ENCODE peak calls at places on chromosome 13, in seven cellular contexts. One of them, this sample, is unnamed.

GRCh38 chr13:97648171-97648880 is 214.4 kb downstream of the RAP2A start:
- DNase-seq in thoracic aorta: no peak
- DNase-seq in endothelial cell of umbilical vein: peak; percentile 88
- DNase-seq in heart right ventricle: no peak
- DNase-seq in breast epithelium: no peak
- DNase-seq in hepatocyte: no peak
- DNase-seq in left lung: no peak
- DNase-seq in this sample: no peak

GRCh38 chr13:102422690-102423089 is 20.8 kb upstream of the FGF14 start:
- DNase-seq in thoracic aorta: no peak
- DNase-seq in endothelial cell of umbilical vein: no peak
- DNase-seq in heart right ventricle: no peak
- DNase-seq in breast epithelium: no peak
- DNase-seq in hepatocyte: no peak
- DNase-seq in left lung: no peak
- DNase-seq in this sample: no peak

GRCh38 chr13:45325806-45326205 is 15.2 kb downstream of the TPT1 start:
- DNase-seq in thoracic aorta: peak; percentile 45
- DNase-seq in endothelial cell of umbilical vein: peak; percentile 86
- DNase-seq in heart right ventricle: peak; percentile 84
- DNase-seq in breast epithelium: no peak
- DNase-seq in hepatocyte: peak; percentile 50
- DNase-seq in left lung: no peak
- DNase-seq in this sample: no peak

GRCh38 chr13:41802033-41802683 is 158.8 kb downstream of the VWA8 start:
- DNase-seq in thoracic aorta: no peak
- DNase-seq in endothelial cell of umbilical vein: no peak
- DNase-seq in heart right ventricle: no peak
- DNase-seq in breast epithelium: no peak
- DNase-seq in hepatocyte: no peak
- DNase-seq in left lung: no peak
- DNase-seq in this sample: no peak

GRCh38 chr13:112648101-112648500 is 41.7 kb upstream of the ATP11A start:
- DNase-seq in thoracic aorta: no peak
- DNase-seq in endothelial cell of umbilical vein: no peak
- DNase-seq in heart right ventricle: no peak
- DNase-seq in breast epithelium: no peak
- DNase-seq in hepatocyte: no peak
- DNase-seq in left lung: no peak
- DNase-seq in this sample: peak; percentile 38

GRCh38 chr13:38566526-38566925 is 120.4 kb upstream of the FREM2 start:
- DNase-seq in thoracic aorta: no peak
- DNase-seq in endothelial cell of umbilical vein: no peak
- DNase-seq in heart right ventricle: no peak
- DNase-seq in breast epithelium: no peak
- DNase-seq in hepatocyte: peak; percentile 39
- DNase-seq in left lung: no peak
- DNase-seq in this sample: no peak

GRCh38 chr13:99439850-99440604 is 61.2 kb upstream of the TM9SF2 start:
- DNase-seq in thoracic aorta: no peak
- DNase-seq in endothelial cell of umbilical vein: no peak
- DNase-seq in heart right ventricle: no peak
- DNase-seq in breast epithelium: no peak
- DNase-seq in hepatocyte: no peak
- DNase-seq in left lung: no peak
- DNase-seq in this sample: no peak

GRCh38 chr13:89465366-89465765 is 1794.2 kb downstream of the SLITRK5 start:
- DNase-seq in thoracic aorta: no peak
- DNase-seq in endothelial cell of umbilical vein: no peak
- DNase-seq in heart right ventricle: no peak
- DNase-seq in breast epithelium: no peak
- DNase-seq in hepatocyte: no peak
- DNase-seq in left lung: no peak
- DNase-seq in this sample: no peak

GRCh38 chr13:107170270-107170931 is 602.5 kb upstream of the ARGLU1 start:
- DNase-seq in thoracic aorta: no peak
- DNase-seq in endothelial cell of umbilical vein: no peak
- DNase-seq in heart right ventricle: no peak
- DNase-seq in breast epithelium: no peak
- DNase-seq in hepatocyte: no peak
- DNase-seq in left lung: no peak
- DNase-seq in this sample: no peak

GRCh38 chr13:33520480-33520839 is 234.9 kb upstream of the STARD13 start:
- DNase-seq in thoracic aorta: no peak
- DNase-seq in endothelial cell of umbilical vein: no peak
- DNase-seq in heart right ventricle: no peak
- DNase-seq in breast epithelium: no peak
- DNase-seq in hepatocyte: no peak
- DNase-seq in left lung: no peak
- DNase-seq in this sample: no peak

GRCh38 chr13:103531278-103531677 is 465.1 kb upstream of the SLC10A2 start:
- DNase-seq in thoracic aorta: no peak
- DNase-seq in endothelial cell of umbilical vein: no peak
- DNase-seq in heart right ventricle: no peak
- DNase-seq in breast epithelium: no peak
- DNase-seq in hepatocyte: peak; percentile 20
- DNase-seq in left lung: no peak
- DNase-seq in this sample: no peak

GRCh38 chr13:97715763-97716162 is 237.7 kb upstream of the IPO5 start:
- DNase-seq in thoracic aorta: no peak
- DNase-seq in endothelial cell of umbilical vein: no peak
- DNase-seq in heart right ventricle: no peak
- DNase-seq in breast epithelium: no peak
- DNase-seq in hepatocyte: no peak
- DNase-seq in left lung: no peak
- DNase-seq in this sample: no peak

GRCh38 chr13:51235756-51236564 is 13.8 kb downstream of the FAM124A start:
- DNase-seq in thoracic aorta: no peak
- DNase-seq in endothelial cell of umbilical vein: peak; percentile 44
- DNase-seq in heart right ventricle: no peak
- DNase-seq in breast epithelium: no peak
- DNase-seq in hepatocyte: no peak
- DNase-seq in left lung: no peak
- DNase-seq in this sample: no peak

GRCh38 chr13:53028637-53029121 is at the start of gene OLFM4:
- DNase-seq in thoracic aorta: no peak
- DNase-seq in endothelial cell of umbilical vein: no peak
- DNase-seq in heart right ventricle: no peak
- DNase-seq in breast epithelium: no peak
- DNase-seq in hepatocyte: peak; percentile 49
- DNase-seq in left lung: no peak
- DNase-seq in this sample: no peak

GRCh38 chr13:94362411-94362909 is 117.0 kb downstream of the DCT start:
- DNase-seq in thoracic aorta: peak; percentile 33
- DNase-seq in endothelial cell of umbilical vein: peak; percentile 84
- DNase-seq in heart right ventricle: peak; percentile 67
- DNase-seq in breast epithelium: peak; percentile 28
- DNase-seq in hepatocyte: peak; percentile 92
- DNase-seq in left lung: no peak
- DNase-seq in this sample: no peak

GRCh38 chr13:45361596-45362206 is 20.7 kb upstream of the TPT1 start:
- DNase-seq in thoracic aorta: no peak
- DNase-seq in endothelial cell of umbilical vein: no peak
- DNase-seq in heart right ventricle: no peak
- DNase-seq in breast epithelium: no peak
- DNase-seq in hepatocyte: no peak
- DNase-seq in left lung: no peak
- DNase-seq in this sample: peak; percentile 19

GRCh38 chr13:42276683-42277082 is 4.7 kb downstream of the AKAP11 start:
- DNase-seq in thoracic aorta: no peak
- DNase-seq in endothelial cell of umbilical vein: no peak
- DNase-seq in heart right ventricle: no peak
- DNase-seq in breast epithelium: no peak
- DNase-seq in hepatocyte: peak; percentile 12
- DNase-seq in left lung: no peak
- DNase-seq in this sample: no peak

GRCh38 chr13:95540848-95541247 is 11.7 kb upstream of the CLDN10 start:
- DNase-seq in thoracic aorta: no peak
- DNase-seq in endothelial cell of umbilical vein: peak; percentile 67
- DNase-seq in heart right ventricle: peak; percentile 48
- DNase-seq in breast epithelium: no peak
- DNase-seq in hepatocyte: no peak
- DNase-seq in left lung: peak; percentile 36
- DNase-seq in this sample: no peak

GRCh38 chr13:42035905-42036521 is 12.4 kb upstream of the DGKH start:
- DNase-seq in thoracic aorta: no peak
- DNase-seq in endothelial cell of umbilical vein: no peak
- DNase-seq in heart right ventricle: no peak
- DNase-seq in breast epithelium: no peak
- DNase-seq in hepatocyte: no peak
- DNase-seq in left lung: no peak
- DNase-seq in this sample: no peak

GRCh38 chr13:67330149-67330548 is 100.0 kb upstream of the PCDH9 start:
- DNase-seq in thoracic aorta: no peak
- DNase-seq in endothelial cell of umbilical vein: no peak
- DNase-seq in heart right ventricle: no peak
- DNase-seq in breast epithelium: no peak
- DNase-seq in hepatocyte: no peak
- DNase-seq in left lung: no peak
- DNase-seq in this sample: no peak
- TF ChIP-seq CTCF in thoracic aorta: no peak
- TF ChIP-seq CTCF in endothelial cell of umbilical vein: no peak
- TF ChIP-seq CTCF in heart right ventricle: no peak
- TF ChIP-seq CTCF in breast epithelium: no peak
- TF ChIP-seq CTCF in hepatocyte: no peak
- TF ChIP-seq CTCF in left lung: no peak
- TF ChIP-seq CTCF in this sample: no peak

DNA sequence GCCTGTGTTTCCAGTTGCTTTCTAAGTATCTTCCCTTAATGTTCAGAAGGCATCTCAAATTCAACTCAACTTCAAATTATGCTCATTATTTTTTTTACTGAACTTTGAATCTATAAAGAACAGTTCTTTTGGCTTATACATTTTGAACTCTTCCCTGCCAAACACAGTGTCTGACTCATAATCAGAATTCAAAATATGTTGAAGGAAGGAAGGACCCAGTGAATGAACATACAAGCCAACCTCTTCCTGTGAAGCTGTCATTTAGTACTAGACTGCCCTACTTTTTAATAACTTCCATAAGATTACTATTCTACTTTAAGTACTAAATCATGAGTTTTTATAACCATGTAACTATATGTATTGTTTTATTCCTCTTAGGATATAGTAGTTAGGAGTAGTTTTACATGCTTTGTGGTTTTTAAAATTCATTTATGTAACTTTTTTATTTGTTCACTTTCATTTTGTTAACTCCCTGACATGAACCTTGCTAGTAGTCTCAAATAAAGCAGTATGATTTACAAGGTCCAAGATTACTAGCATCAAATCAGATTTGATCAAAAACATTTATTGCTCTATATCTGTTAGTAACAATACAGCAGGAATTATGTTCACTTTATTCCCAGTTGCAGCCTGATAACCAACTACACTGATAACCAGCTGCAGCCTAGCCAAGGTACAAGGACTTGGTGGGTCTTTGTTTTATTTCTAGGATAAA is 6.4 kb downstream of the NUDT15 start:
- DNase-seq in thoracic aorta: no peak
- DNase-seq in endothelial cell of umbilical vein: peak; percentile 67
- DNase-seq in heart right ventricle: no peak
- DNase-seq in breast epithelium: no peak
- DNase-seq in hepatocyte: no peak
- DNase-seq in left lung: no peak
- DNase-seq in this sample: no peak
- H3K27ac ChIP-seq in thoracic aorta: peak overlapping the region; percentile 34
- H3K27ac ChIP-seq in endothelial cell of umbilical vein: peak overlapping the region; percentile 21
- H3K27ac ChIP-seq in heart right ventricle: no peak overlapping the region
- H3K27ac ChIP-seq in breast epithelium: no peak overlapping the region
- H3K27ac ChIP-seq in hepatocyte: no peak overlapping the region
- H3K27ac ChIP-seq in left lung: no peak overlapping the region
- H3K27ac ChIP-seq in this sample: no peak overlapping the region

DNA sequence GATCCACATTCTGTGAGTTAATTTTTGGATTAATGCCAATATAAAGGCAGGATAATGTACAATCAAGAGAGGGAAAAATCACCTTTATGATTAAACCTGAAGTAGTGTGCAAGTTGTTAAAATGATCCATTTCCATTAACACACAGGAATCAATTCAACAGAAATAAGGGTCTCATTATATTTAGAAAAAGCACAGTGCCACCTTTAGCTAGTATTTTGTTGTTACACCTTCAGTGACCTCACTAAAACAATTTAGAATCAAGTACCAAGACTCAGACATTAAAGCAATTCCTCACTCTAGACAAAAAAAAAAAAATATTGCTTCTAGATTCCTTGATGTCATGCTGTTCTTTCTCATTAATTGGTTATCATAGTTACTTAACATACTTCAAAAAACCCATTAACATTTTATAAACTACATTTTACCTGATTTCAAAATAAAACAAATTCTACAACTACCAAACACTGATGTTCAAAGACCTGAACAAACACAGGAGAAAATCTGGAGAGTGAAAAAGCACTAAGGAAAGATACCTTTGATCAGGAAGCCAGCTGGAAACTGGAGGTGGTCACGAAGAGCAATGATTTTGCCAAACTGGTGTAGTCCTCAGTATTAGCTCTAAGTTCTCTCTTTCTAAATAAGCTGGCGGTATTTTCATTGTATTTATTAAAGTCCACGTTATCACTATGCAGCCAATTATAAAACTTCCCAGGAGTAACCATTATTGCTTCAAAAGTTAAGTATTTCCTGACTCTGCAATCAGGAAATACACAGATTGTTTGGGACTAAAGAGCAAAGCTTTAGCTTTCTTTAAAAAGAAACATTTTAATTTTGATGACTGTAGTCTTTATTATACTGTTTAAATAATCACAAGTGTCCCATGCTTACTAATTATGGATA is 115.3 kb downstream of the TBC1D4 start:
- DNase-seq in thoracic aorta: no peak
- DNase-seq in endothelial cell of umbilical vein: peak; percentile 80
- DNase-seq in heart right ventricle: no peak
- DNase-seq in breast epithelium: no peak
- DNase-seq in hepatocyte: no peak
- DNase-seq in left lung: no peak
- DNase-seq in this sample: no peak
- H3K4me3 ChIP-seq in thoracic aorta: no peak overlapping the region
- H3K4me3 ChIP-seq in endothelial cell of umbilical vein: peak overlapping the region; percentile 68
- H3K4me3 ChIP-seq in heart right ventricle: peak overlapping the region; percentile 33
- H3K4me3 ChIP-seq in breast epithelium: no peak overlapping the region
- H3K4me3 ChIP-seq in hepatocyte: no peak overlapping the region
- H3K4me3 ChIP-seq in left lung: no peak overlapping the region
- H3K4me3 ChIP-seq in this sample: no peak overlapping the region

DNA sequence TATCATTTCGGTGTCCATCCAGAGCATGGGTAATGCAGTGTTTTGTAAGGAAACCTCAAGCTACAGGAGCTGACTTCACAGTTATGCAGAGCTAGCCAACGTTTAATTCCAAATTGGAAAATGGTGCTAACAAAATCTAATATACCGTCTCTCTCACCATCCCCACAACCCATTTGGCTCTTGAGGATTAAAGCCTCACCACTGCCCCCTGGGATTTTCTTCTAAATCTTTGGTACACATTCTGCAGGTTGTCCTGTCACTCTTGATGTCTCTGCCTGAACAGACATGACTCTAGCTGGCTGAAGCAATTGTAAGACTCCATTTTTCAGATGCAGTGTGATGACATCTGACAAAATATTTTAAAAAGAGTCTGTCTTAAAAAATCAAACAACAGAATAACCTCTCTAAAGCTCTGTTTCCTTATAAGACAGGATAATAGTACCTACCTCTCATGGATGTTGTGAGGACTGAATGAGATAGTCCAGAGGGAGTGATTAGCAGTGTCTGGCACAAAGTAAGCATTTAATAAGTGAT is 451.8 kb downstream of the SUCLA2 start:
- DNase-seq in thoracic aorta: no peak
- DNase-seq in endothelial cell of umbilical vein: no peak
- DNase-seq in heart right ventricle: no peak
- DNase-seq in breast epithelium: no peak
- DNase-seq in hepatocyte: no peak
- DNase-seq in left lung: no peak
- DNase-seq in this sample: no peak
- TF ChIP-seq CTCF in thoracic aorta: no peak
- TF ChIP-seq CTCF in endothelial cell of umbilical vein: no peak
- TF ChIP-seq CTCF in heart right ventricle: no peak
- TF ChIP-seq CTCF in breast epithelium: no peak
- TF ChIP-seq CTCF in hepatocyte: no peak
- TF ChIP-seq CTCF in left lung: no peak
- TF ChIP-seq CTCF in this sample: no peak

This sample was measured in upper lobe of right lung.